ENCODE peak calls at places on chromosomes 4 and X, in eight cellular contexts. C is MM.1S, B is H9, I is HCT116, S is H1, Q is neural progenitor cell, F is IMR-90, P is endothelial cell of umbilical vein. A is an unnamed sample. For H4K20me1, the result is how much of the 10 kb centered on the place peaks cover.

GRCh38 chr4:150579591-150580234 is 2.2 kb upstream of the MAB21L2 start:
- DNase-seq in C (no peak), B (peak), I (no peak), S (peak), Q (peak), F (peak), P (no peak), A (no peak)

GRCh38 chr4:185597532-185598188 is 62.4 kb upstream of the PDLIM3 start:
- DNase-seq in C (peak), B (peak), I (peak), S (peak), Q (peak), F (peak), P (peak), A (peak)

GRCh38 chr4:168541608-168541953 is 44.7 kb downstream of the PALLD start:
- DNase-seq in C (no peak), B (no peak), I (peak), S (no peak), Q (no peak), F (peak), P (no peak), A (peak)

GRCh38 chr4:1910643-1911042 is 39.5 kb downstream of the NSD2 start:
- DNase-seq in C (peak), B (peak), I (no peak), S (peak), Q (peak), F (peak), P (peak), A (peak)

GRCh38 chrX:70169281-70169680 is 8.0 kb upstream of the DGAT2L6 start:
- DNase-seq in C (no peak), B (no peak), I (no peak), S (no peak), Q (no peak), F (no peak), P (no peak), A (peak)

GRCh38 chrX:148416931-148417330 is 83.5 kb upstream of the AFF2 start:
- DNase-seq in C (no peak), B (no peak), I (no peak), S (no peak), Q (no peak), F (no peak), P (no peak), A (no peak)

GRCh38 chr4:138242076-138242829 is at the start of gene SLC7A11:
- DNase-seq in C (peak), B (peak), I (peak), S (peak), Q (peak), F (peak), P (peak), A (peak)

GRCh38 chr4:185811509-185812364 is at the start of gene SORBS2:
- DNase-seq in C (peak), B (no peak), I (no peak), S (no peak), Q (peak), F (peak), P (no peak), A (peak)

GRCh38 chr4:83392562-83392961 is 57.9 kb upstream of the HPSE start:
- DNase-seq in C (no peak), B (no peak), I (no peak), S (no peak), Q (no peak), F (no peak), P (no peak), A (no peak)

GRCh38 chr4:76850010-76850441 is 47.9 kb downstream of the SOWAHB start:
- DNase-seq in C (no peak), B (no peak), I (peak), S (no peak), Q (no peak), F (peak), P (peak), A (peak)

DNA sequence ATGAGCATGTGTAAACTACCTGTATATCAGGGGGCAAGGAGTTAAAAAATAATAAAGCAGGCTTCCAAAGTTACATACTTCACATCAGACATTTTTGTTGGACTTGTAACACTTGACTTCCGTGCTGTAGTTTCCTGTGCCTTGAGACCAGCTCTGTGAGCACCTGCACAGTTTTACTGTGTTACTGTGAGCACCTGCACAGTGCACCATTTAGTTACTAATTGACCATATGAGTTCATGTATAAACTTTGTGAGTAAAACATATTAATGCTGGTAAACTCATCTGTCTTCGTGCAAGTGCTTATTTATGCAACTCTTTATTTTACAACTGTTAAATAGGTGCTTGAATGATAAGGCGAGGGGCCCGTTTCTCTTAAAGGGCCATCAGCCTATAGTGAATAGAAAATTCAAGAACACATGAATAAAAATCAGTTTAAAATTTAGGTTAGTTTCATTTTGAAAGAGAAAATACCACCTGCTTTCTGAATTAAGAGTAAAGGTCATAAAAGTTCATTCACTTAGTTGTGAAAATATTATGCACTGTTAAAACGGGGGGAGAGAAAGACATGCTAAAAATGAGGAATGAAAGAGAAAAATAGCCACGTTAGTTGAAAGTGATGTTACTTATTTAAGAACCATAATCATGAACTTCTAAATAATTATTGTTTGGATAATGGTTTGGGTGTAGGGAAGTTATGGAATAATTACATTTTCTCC is 42.4 kb downstream of the USP9X start:
- DNase-seq in C (peak), B (no peak), I (no peak), S (no peak), Q (no peak), F (no peak), P (no peak), A (no peak)
- H4K20me1 ChIP-seq in C (under half), B (under half), I (under half), S (under half), Q (under half), F (under half), P (under half), A (under half)

GRCh38 chr4:15366660-15367059 is 61.2 kb upstream of the C1QTNF7 start:
- DNase-seq in C (no peak), B (no peak), I (no peak), S (no peak), Q (no peak), F (no peak), P (no peak), A (no peak)
- H2AFZ ChIP-seq in C (no peak), B (no peak), I (no peak), S (no peak), Q (no peak), F (no peak), P (no peak), A (no peak)

GRCh38 chr4:115851918-115852766 is 738.7 kb upstream of the NDST4 start:
- DNase-seq in C (peak), B (peak), I (peak), S (peak), Q (peak), F (no peak), P (no peak), A (peak)

GRCh38 chr4:115852767-115853091 is 739.3 kb upstream of the NDST4 start:
- DNase-seq in C (no peak), B (no peak), I (no peak), S (no peak), Q (no peak), F (no peak), P (no peak), A (no peak)

DNA sequence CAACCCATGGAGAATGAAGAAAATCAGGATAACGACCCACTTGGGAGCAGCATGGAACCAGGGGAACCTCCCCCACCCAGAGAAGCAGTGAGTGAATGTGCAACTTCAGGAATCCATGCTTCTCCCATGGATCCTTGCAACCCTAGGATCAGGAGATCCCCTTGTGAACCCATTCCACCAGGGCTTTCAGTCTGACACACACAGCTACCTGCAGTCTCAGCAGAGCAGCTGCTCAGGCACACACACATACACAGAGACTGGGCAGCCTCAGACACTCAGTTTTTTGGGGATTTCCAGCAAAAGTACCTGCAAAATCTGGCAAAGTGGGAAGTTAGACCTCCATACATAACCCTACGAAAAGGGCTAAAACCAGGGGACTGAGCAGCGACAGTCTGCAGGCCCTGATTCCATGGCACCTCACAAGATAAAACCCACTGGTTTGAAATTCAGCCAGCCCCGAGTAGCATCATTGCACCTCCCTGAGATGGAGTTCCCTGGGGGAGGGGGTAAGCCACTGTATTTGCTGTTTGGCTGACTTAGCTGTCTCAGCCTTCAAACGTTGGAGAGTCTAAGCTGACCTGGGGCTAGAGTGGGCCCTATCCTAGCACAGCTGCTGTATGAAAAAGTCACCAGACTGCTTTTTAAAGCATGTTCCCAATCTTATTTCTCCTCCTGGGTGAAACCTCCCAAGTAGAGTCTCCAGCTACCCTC is 737.5 kb upstream of the NDST4 start:
- DNase-seq in C (no peak), B (no peak), I (no peak), S (no peak), Q (no peak), F (no peak), P (no peak), A (no peak)
- H3K9ac ChIP-seq in C (no peak), B (no peak), I (no peak), S (no peak), Q (no peak), F (no peak), P (no peak), A (no peak)

DNA sequence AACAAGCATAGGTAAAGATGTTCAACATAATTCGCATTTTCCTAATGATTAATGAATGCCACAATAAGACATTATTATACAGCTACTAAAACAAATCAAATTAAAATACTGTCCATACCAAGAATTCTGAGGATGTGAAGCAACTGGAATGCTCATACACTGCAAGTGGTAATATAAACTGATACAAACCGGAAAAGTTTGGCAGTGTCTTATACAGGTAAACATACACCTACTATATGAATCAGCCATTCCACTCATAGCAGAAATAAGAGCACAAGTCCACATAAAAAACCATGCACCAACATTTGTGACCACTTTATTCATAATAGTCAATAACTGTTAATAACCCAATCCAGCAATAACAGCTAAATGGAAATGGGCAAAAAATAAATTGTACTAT is 79.3 kb downstream of the FBXW7 start:
- DNase-seq in C (no peak), B (no peak), I (no peak), S (no peak), Q (no peak), F (peak), P (no peak), A (peak)
- H4K20me1 ChIP-seq in C (under half), B (under half), I (under half), S (under half), Q (under half), F (under half), P (under half), A (under half)